ENCODE peak calls at places on chromosomes 12 and 14, in six cellular contexts. One of them, this sample, is unnamed.
A peak's percentile ranks its signal among the peaks of the same experiment; 100 is the strongest.

GRCh38 chr12:65895759-65896656 is 71.7 kb downstream of the HMGA2 start:
- DNase-seq in A549: peak; percentile 57
- DNase-seq in K562: no peak
- DNase-seq in GM12878: no peak
- DNase-seq in endothelial cell of umbilical vein: no peak
- DNase-seq in HepG2: peak; percentile 97
- DNase-seq in this sample: no peak

GRCh38 chr12:79415754-79416435 is 274.9 kb downstream of the PAWR start:
- DNase-seq in A549: peak; percentile 31
- DNase-seq in K562: no peak
- DNase-seq in GM12878: no peak
- DNase-seq in endothelial cell of umbilical vein: no peak
- DNase-seq in HepG2: peak; percentile 42
- DNase-seq in this sample: no peak

GRCh38 chr12:64323476-64324225 is 66.9 kb downstream of the C12orf56 start:
- DNase-seq in A549: peak; percentile 4
- DNase-seq in K562: no peak
- DNase-seq in GM12878: no peak
- DNase-seq in endothelial cell of umbilical vein: no peak
- DNase-seq in HepG2: no peak
- DNase-seq in this sample: no peak

GRCh38 chr12:32072102-32072501 is 34.5 kb upstream of the BICD1 start:
- DNase-seq in A549: no peak
- DNase-seq in K562: no peak
- DNase-seq in GM12878: no peak
- DNase-seq in endothelial cell of umbilical vein: no peak
- DNase-seq in HepG2: no peak
- DNase-seq in this sample: no peak

GRCh38 chr12:11656550-11656949 is 7.1 kb downstream of the ETV6 start:
- DNase-seq in A549: no peak
- DNase-seq in K562: no peak
- DNase-seq in GM12878: no peak
- DNase-seq in endothelial cell of umbilical vein: no peak
- DNase-seq in HepG2: no peak
- DNase-seq in this sample: no peak

GRCh38 chr12:130335517-130336392 is 1.9 kb upstream of the PIWIL1 start:
- DNase-seq in A549: peak; percentile 73
- DNase-seq in K562: peak; percentile 41
- DNase-seq in GM12878: peak; percentile 3
- DNase-seq in endothelial cell of umbilical vein: peak; percentile 46
- DNase-seq in HepG2: peak; percentile 52
- DNase-seq in this sample: peak; percentile 71

GRCh38 chr14:100176811-100177327 is 17.4 kb upstream of the DEGS2 start:
- DNase-seq in A549: no peak
- DNase-seq in K562: no peak
- DNase-seq in GM12878: no peak
- DNase-seq in endothelial cell of umbilical vein: no peak
- DNase-seq in HepG2: no peak
- DNase-seq in this sample: no peak

GRCh38 chr12:34219046-34219770 is 196.9 kb downstream of the ALG10 start:
- DNase-seq in A549: no peak
- DNase-seq in K562: no peak
- DNase-seq in GM12878: no peak
- DNase-seq in endothelial cell of umbilical vein: no peak
- DNase-seq in HepG2: no peak
- DNase-seq in this sample: no peak

GRCh38 chr14:103714063-103714724 is 1.1 kb downstream of the XRCC3 start:
- DNase-seq in A549: no peak
- DNase-seq in K562: no peak
- DNase-seq in GM12878: no peak
- DNase-seq in endothelial cell of umbilical vein: no peak
- DNase-seq in HepG2: no peak
- DNase-seq in this sample: no peak

GRCh38 chr14:26323781-26324363 is 274.0 kb downstream of the NOVA1 start:
- DNase-seq in A549: no peak
- DNase-seq in K562: no peak
- DNase-seq in GM12878: no peak
- DNase-seq in endothelial cell of umbilical vein: no peak
- DNase-seq in HepG2: no peak
- DNase-seq in this sample: no peak

GRCh38 chr12:88266851-88267360 is 124.8 kb downstream of the TMTC3 start:
- DNase-seq in A549: no peak
- DNase-seq in K562: no peak
- DNase-seq in GM12878: no peak
- DNase-seq in endothelial cell of umbilical vein: no peak
- DNase-seq in HepG2: no peak
- DNase-seq in this sample: no peak

GRCh38 chr14:87152701-87153100 is 840.3 kb downstream of the GALC start:
- DNase-seq in A549: no peak
- DNase-seq in K562: no peak
- DNase-seq in GM12878: no peak
- DNase-seq in endothelial cell of umbilical vein: no peak
- DNase-seq in HepG2: no peak
- DNase-seq in this sample: no peak

GRCh38 chr12:104365921-104366410 is 62.4 kb downstream of the EID3 start:
- DNase-seq in A549: no peak
- DNase-seq in K562: no peak
- DNase-seq in GM12878: no peak
- DNase-seq in endothelial cell of umbilical vein: no peak
- DNase-seq in HepG2: no peak
- DNase-seq in this sample: no peak

GRCh38 chr12:100591979-100592378 is 18.5 kb downstream of the GAS2L3 start:
- DNase-seq in A549: no peak
- DNase-seq in K562: no peak
- DNase-seq in GM12878: no peak
- DNase-seq in endothelial cell of umbilical vein: no peak
- DNase-seq in HepG2: peak; percentile 58
- DNase-seq in this sample: no peak

GRCh38 chr14:33567003-33567735 is 383.7 kb downstream of the EGLN3 start:
- DNase-seq in A549: no peak
- DNase-seq in K562: no peak
- DNase-seq in GM12878: no peak
- DNase-seq in endothelial cell of umbilical vein: peak; percentile 9
- DNase-seq in HepG2: peak; percentile 76
- DNase-seq in this sample: no peak

GRCh38 chr12:42372154-42372791 is 46.3 kb downstream of the PPHLN1 start:
- DNase-seq in A549: peak; percentile 73
- DNase-seq in K562: peak; percentile 40
- DNase-seq in GM12878: peak; percentile 49
- DNase-seq in endothelial cell of umbilical vein: peak; percentile 57
- DNase-seq in HepG2: peak; percentile 58
- DNase-seq in this sample: peak; percentile 78

GRCh38 chr12:53056901-53057300 is 7.0 kb downstream of the TNS2 start:
- DNase-seq in A549: no peak
- DNase-seq in K562: no peak
- DNase-seq in GM12878: no peak
- DNase-seq in endothelial cell of umbilical vein: no peak
- DNase-seq in HepG2: no peak
- DNase-seq in this sample: no peak

GRCh38 chr12:15852383-15852782 is 29.8 kb upstream of the STRAP start:
- DNase-seq in A549: peak; percentile 49
- DNase-seq in K562: no peak
- DNase-seq in GM12878: no peak
- DNase-seq in endothelial cell of umbilical vein: no peak
- DNase-seq in HepG2: no peak
- DNase-seq in this sample: no peak

GRCh38 chr12:93984005-93984404 is 164.4 kb upstream of the PLXNC1 start:
- DNase-seq in A549: no peak
- DNase-seq in K562: no peak
- DNase-seq in GM12878: no peak
- DNase-seq in endothelial cell of umbilical vein: no peak
- DNase-seq in HepG2: no peak
- DNase-seq in this sample: no peak

GRCh38 chr12:1857086-1857485 is 36.7 kb downstream of the LRTM2 start:
- DNase-seq in A549: no peak
- DNase-seq in K562: no peak
- DNase-seq in GM12878: no peak
- DNase-seq in endothelial cell of umbilical vein: no peak
- DNase-seq in HepG2: no peak
- DNase-seq in this sample: no peak

GRCh38 chr12:64682572-64683277 is 72.4 kb downstream of the RASSF3 start:
- DNase-seq in A549: peak; percentile 40
- DNase-seq in K562: no peak
- DNase-seq in GM12878: no peak
- DNase-seq in endothelial cell of umbilical vein: peak; percentile 74
- DNase-seq in HepG2: no peak
- DNase-seq in this sample: peak; percentile 48

GRCh38 chr12:119423285-119423684 is 88.8 kb downstream of the CCDC60 start:
- DNase-seq in A549: no peak
- DNase-seq in K562: peak; percentile 8
- DNase-seq in GM12878: no peak
- DNase-seq in endothelial cell of umbilical vein: no peak
- DNase-seq in HepG2: no peak
- DNase-seq in this sample: peak; percentile 41

GRCh38 chr12:6786416-6787094 is 2.8 kb upstream of the CD4 start:
- DNase-seq in A549: no peak
- DNase-seq in K562: no peak
- DNase-seq in GM12878: no peak
- DNase-seq in endothelial cell of umbilical vein: no peak
- DNase-seq in HepG2: no peak
- DNase-seq in this sample: no peak

GRCh38 chr14:94773682-94774211 is 3.8 kb upstream of the GSC start:
- DNase-seq in A549: no peak
- DNase-seq in K562: no peak
- DNase-seq in GM12878: no peak
- DNase-seq in endothelial cell of umbilical vein: no peak
- DNase-seq in HepG2: no peak
- DNase-seq in this sample: no peak

GRCh38 chr12:89731064-89731463 is 22.4 kb upstream of the ATP2B1 start:
- DNase-seq in A549: no peak
- DNase-seq in K562: no peak
- DNase-seq in GM12878: no peak
- DNase-seq in endothelial cell of umbilical vein: no peak
- DNase-seq in HepG2: no peak
- DNase-seq in this sample: no peak

GRCh38 chr14:51724650-51725049 is 72.9 kb downstream of the FRMD6 start:
- DNase-seq in A549: no peak
- DNase-seq in K562: no peak
- DNase-seq in GM12878: no peak
- DNase-seq in endothelial cell of umbilical vein: no peak
- DNase-seq in HepG2: no peak
- DNase-seq in this sample: no peak

GRCh38 chr14:99117671-99118045 is 154.3 kb downstream of the BCL11B start:
- DNase-seq in A549: no peak
- DNase-seq in K562: no peak
- DNase-seq in GM12878: no peak
- DNase-seq in endothelial cell of umbilical vein: no peak
- DNase-seq in HepG2: no peak
- DNase-seq in this sample: no peak

GRCh38 chr14:23602181-23603095 is 23.8 kb upstream of the JPH4 start:
- DNase-seq in A549: no peak
- DNase-seq in K562: no peak
- DNase-seq in GM12878: no peak
- DNase-seq in endothelial cell of umbilical vein: no peak
- DNase-seq in HepG2: peak; percentile 98
- DNase-seq in this sample: no peak
- TF ChIP-seq MYC in A549: no peak
- TF ChIP-seq MYC in K562: no peak
- TF ChIP-seq MYC in GM12878: no peak
- TF ChIP-seq MYC in endothelial cell of umbilical vein: no peak
- TF ChIP-seq MYC in HepG2: peak; percentile 66
- TF ChIP-seq MYC in this sample: no peak

DNA sequence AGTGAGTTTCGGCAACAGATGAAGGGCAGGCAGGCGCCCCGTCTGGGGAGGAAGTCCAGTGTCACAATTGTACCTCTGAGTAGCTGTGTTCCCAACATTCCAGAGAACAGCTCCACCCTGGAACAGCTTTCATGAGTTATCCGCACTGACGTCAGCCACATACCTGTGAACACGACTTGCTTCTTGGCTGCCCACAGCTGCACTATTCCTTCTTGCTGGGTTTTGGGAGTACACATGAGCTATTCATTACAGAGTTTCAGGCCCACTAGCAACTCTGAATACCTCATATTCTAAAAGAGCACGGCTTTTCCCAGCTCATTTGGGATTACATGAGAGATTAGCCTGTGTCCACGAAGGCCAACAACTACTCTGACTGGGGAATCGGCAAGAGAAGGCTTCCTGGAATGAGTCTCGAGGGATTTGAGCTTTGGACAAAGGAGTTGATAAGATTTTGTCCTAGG is 26.3 kb downstream of the MAPK1IP1L start:
- DNase-seq in A549: no peak
- DNase-seq in K562: no peak
- DNase-seq in GM12878: no peak
- DNase-seq in endothelial cell of umbilical vein: no peak
- DNase-seq in HepG2: peak; percentile 62
- DNase-seq in this sample: no peak
- H3K4me3 ChIP-seq in A549: no peak overlapping the region
- H3K4me3 ChIP-seq in K562: no peak overlapping the region
- H3K4me3 ChIP-seq in GM12878: no peak overlapping the region
- H3K4me3 ChIP-seq in endothelial cell of umbilical vein: no peak overlapping the region
- H3K4me3 ChIP-seq in HepG2: peak overlapping the region; percentile 65
- H3K4me3 ChIP-seq in this sample: no peak overlapping the region

GRCh38 chr14:29528889-29529288 is 398.8 kb downstream of the PRKD1 start:
- DNase-seq in A549: no peak
- DNase-seq in K562: no peak
- DNase-seq in GM12878: no peak
- DNase-seq in endothelial cell of umbilical vein: no peak
- DNase-seq in HepG2: no peak
- DNase-seq in this sample: no peak

GRCh38 chr14:29527286-29527685 is 400.4 kb downstream of the PRKD1 start:
- DNase-seq in A549: no peak
- DNase-seq in K562: no peak
- DNase-seq in GM12878: no peak
- DNase-seq in endothelial cell of umbilical vein: no peak
- DNase-seq in HepG2: no peak
- DNase-seq in this sample: no peak

GRCh38 chr14:29529418-29529817 is 398.2 kb downstream of the PRKD1 start:
- DNase-seq in A549: no peak
- DNase-seq in K562: peak; percentile 17
- DNase-seq in GM12878: no peak
- DNase-seq in endothelial cell of umbilical vein: peak; percentile 10
- DNase-seq in HepG2: peak; percentile 17
- DNase-seq in this sample: peak; percentile 10
- TF ChIP-seq CTCF in A549: no peak
- TF ChIP-seq CTCF in K562: peak; percentile 38
- TF ChIP-seq CTCF in GM12878: no peak
- TF ChIP-seq CTCF in endothelial cell of umbilical vein: peak; percentile 23
- TF ChIP-seq CTCF in HepG2: peak; percentile 51
- TF ChIP-seq CTCF in this sample: peak; percentile 34

DNA sequence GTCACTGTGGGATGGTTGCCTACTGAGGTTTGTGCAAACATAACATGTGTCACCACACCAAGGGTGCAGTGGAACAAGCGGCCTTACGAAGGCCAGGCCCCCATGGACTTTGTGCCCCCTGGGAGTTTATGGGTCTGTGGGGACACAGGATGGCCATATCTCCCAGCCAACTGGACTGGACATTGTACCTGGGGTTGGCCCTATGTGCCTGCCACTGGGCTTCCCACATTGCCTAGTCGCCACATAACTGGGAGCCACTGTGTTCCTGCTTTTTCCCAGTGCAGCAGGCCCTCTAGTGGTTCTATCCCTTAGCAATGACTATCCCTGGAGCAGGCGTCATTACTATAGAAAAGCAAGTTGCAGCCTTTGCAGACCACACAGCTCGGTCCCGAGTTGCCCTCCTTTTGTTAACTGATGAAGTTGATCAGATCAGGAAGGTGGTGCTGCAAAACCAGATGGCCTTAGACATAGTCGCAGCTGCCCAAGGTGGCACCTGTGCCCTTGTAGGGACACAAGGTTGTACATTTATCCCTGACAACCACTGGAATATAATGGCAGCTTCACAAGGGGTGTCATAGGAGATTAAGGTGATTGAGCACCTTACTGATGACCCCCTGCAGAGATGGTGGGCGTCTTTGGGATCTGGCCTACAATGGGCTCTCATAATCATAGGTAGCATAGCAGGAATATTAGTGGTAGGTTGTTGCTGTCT is 15.2 kb upstream of the RNASE12 start:
- DNase-seq in A549: peak; percentile 61
- DNase-seq in K562: no peak
- DNase-seq in GM12878: no peak
- DNase-seq in endothelial cell of umbilical vein: peak; percentile 55
- DNase-seq in HepG2: peak; percentile 79
- DNase-seq in this sample: peak; percentile 73
- TF ChIP-seq MYC in A549: no peak
- TF ChIP-seq MYC in K562: no peak
- TF ChIP-seq MYC in GM12878: no peak
- TF ChIP-seq MYC in endothelial cell of umbilical vein: no peak
- TF ChIP-seq MYC in HepG2: peak; percentile 65
- TF ChIP-seq MYC in this sample: no peak